ENCODE peak calls at places on chromosomes 4 and X, in six cellular contexts. J is SK-N-SH, K is fibroblast of lung, C is neural progenitor cell, R is GM12878, T is H1. E is an unnamed sample.

GRCh38 chr4:121738780-121739547 is 26.0 kb downstream of the SMIM43 start:
- DNase-seq in R (no peak), K (peak; percentile 92), T (no peak), C (no peak), J (no peak), E (no peak)

GRCh38 chrX:148649145-148649645 is 148.8 kb downstream of the AFF2 start:
- DNase-seq in R (no peak), C (no peak), J (no peak), T (no peak), K (no peak), E (peak; percentile 69)

GRCh38 chr4:143424276-143424675 is 87.6 kb downstream of the GAB1 start:
- DNase-seq in J (no peak), C (no peak), T (no peak), K (no peak), R (no peak), E (no peak)

GRCh38 chrX:54633641-54634040 is 103.6 kb downstream of the GNL3L start:
- DNase-seq in R (no peak), K (no peak), J (no peak), T (no peak), C (peak; percentile 34), E (no peak)

GRCh38 chr4:112649055-112649408 is 12.1 kb downstream of the LARP7 start:
- DNase-seq in T (no peak), R (no peak), K (no peak), J (no peak), C (no peak), E (no peak)

GRCh38 chrX:7570432-7571009 is 272.4 kb upstream of the VCX start:
- DNase-seq in K (no peak), J (no peak), C (peak; percentile 20), T (no peak), R (no peak), E (no peak)

GRCh38 chr4:148845609-148846008 is 403.4 kb upstream of the NR3C2 start:
- DNase-seq in T (no peak), J (no peak), C (no peak), K (no peak), R (no peak), E (no peak)

GRCh38 chr4:111650553-111651183 is 494.6 kb upstream of the FAM241A start:
- DNase-seq in J (no peak), C (peak; percentile 64), T (no peak), K (no peak), R (no peak), E (no peak)

GRCh38 chr4:31370866-31371465 is 650.8 kb downstream of the PCDH7 start:
- DNase-seq in J (peak; percentile 49), C (peak; percentile 65), K (peak; percentile 67), T (no peak), R (peak; percentile 4), E (peak; percentile 79)

GRCh38 chrX:135185795-135186443 is 14.7 kb upstream of the CT55 start:
- DNase-seq in R (peak; percentile 11), T (peak; percentile 25), K (peak; percentile 69), C (peak; percentile 65), J (peak; percentile 57), E (peak; percentile 85)

GRCh38 chr4:127048371-127049085 is 584.2 kb upstream of the INTU start:
- DNase-seq in R (no peak), T (no peak), C (peak; percentile 8), J (no peak), K (peak; percentile 39), E (no peak)

GRCh38 chr4:123378794-123379193 is 17.8 kb upstream of the SPRY1 start:
- DNase-seq in J (no peak), C (no peak), R (no peak), T (no peak), K (no peak), E (no peak)

GRCh38 chr4:6555519-6555918 is 19.5 kb upstream of the MAN2B2 start:
- DNase-seq in R (no peak), T (no peak), C (no peak), J (no peak), K (no peak), E (no peak)

GRCh38 chr4:122777846-122778501 is 45.5 kb downstream of the BBS12 start:
- DNase-seq in C (no peak), J (no peak), T (no peak), K (peak; percentile 89), R (no peak), E (no peak)

GRCh38 chr4:174457468-174457867 is 64.8 kb downstream of the HPGD start:
- DNase-seq in T (no peak), C (no peak), R (no peak), J (no peak), K (peak; percentile 69), E (no peak)

GRCh38 chrX:74422576-74423288 is 1.4 kb downstream of the SLC16A2 start:
- DNase-seq in J (peak; percentile 76), R (no peak), T (no peak), C (peak; percentile 78), K (peak; percentile 59), E (no peak)

GRCh38 chr4:110184124-110184790 is 14.2 kb downstream of the ELOVL6 start:
- DNase-seq in R (no peak), C (peak; percentile 67), T (peak; percentile 39), J (no peak), K (no peak), E (no peak)
- H3K9ac ChIP-seq in R (no peak overlapping the region), C (no peak overlapping the region), T (peak overlapping the region; percentile 19), J (no peak overlapping the region), K (no peak overlapping the region), E (no peak overlapping the region)

GRCh38 chr4:139886798-139887197 is 221.2 kb downstream of the MGST2 start:
- DNase-seq in K (no peak), C (no peak), J (no peak), R (no peak), T (no peak), E (no peak)
- H3K9ac ChIP-seq in K (no peak overlapping the region), C (no peak overlapping the region), J (peak overlapping the region; percentile 36), R (no peak overlapping the region), T (no peak overlapping the region), E (peak overlapping the region; percentile 52)

GRCh38 chr4:151485541-151486131 is 76.7 kb downstream of the FHIP1A start:
- DNase-seq in J (no peak), T (no peak), K (no peak), C (no peak), R (no peak), E (no peak)

GRCh38 chr4:151484396-151485102 is 75.6 kb downstream of the FHIP1A start:
- DNase-seq in T (peak; percentile 53), J (no peak), K (peak; percentile 53), C (peak; percentile 26), R (no peak), E (no peak)

GRCh38 chr4:151489462-151490203 is 80.7 kb downstream of the FHIP1A start:
- DNase-seq in R (no peak), T (peak; percentile 76), K (no peak), J (no peak), C (peak; percentile 36), E (no peak)

GRCh38 chr4:151488968-151489367 is 80.0 kb downstream of the FHIP1A start:
- DNase-seq in C (no peak), J (no peak), R (no peak), T (no peak), K (no peak), E (no peak)

GRCh38 chr4:151486166-151486565 is 77.2 kb downstream of the FHIP1A start:
- DNase-seq in K (no peak), C (no peak), J (no peak), T (no peak), R (no peak), E (no peak)
- H3K9ac ChIP-seq in K (no peak overlapping the region), C (no peak overlapping the region), J (no peak overlapping the region), T (no peak overlapping the region), R (no peak overlapping the region), E (no peak overlapping the region)

DNA sequence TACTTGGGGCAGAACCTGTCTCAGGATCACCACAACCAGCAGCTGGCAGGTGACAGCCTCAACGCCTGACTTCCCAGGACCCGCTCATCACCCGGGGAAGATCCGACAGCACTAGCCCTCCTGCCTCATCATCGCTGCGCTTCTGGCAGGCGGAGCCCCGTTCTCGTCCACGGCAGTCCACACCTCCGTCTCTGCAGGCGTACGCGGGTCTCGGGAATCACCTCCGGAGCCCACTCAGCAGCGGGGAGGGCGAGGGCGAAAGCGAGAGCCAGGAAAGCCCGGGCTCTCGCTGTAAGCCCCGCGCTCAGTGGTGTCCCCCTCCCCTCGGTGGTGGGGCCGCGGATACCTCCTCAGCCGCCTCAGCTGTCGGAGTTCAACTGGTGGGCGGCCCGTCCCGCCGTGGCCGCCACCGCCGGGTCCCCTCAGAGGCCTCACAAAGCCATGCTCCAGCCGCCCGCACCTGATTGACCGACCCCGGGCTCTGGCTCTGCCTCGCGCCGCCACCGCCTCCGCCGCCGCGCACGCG is 518 bp upstream of the CNKSR2 start:
- DNase-seq in R (no peak), J (no peak), K (no peak), T (no peak), C (peak; percentile 89), E (no peak)
- H3K9ac ChIP-seq in R (no peak overlapping the region), J (no peak overlapping the region), K (no peak overlapping the region), T (no peak overlapping the region), C (no peak overlapping the region), E (no peak overlapping the region)

GRCh38 chr4:156673483-156673882 is 298.1 kb downstream of the PDGFC start:
- DNase-seq in C (no peak), T (no peak), K (peak; percentile 20), J (no peak), R (no peak), E (no peak)

GRCh38 chr4:156672924-156673323 is 298.7 kb downstream of the PDGFC start:
- DNase-seq in J (no peak), C (no peak), T (no peak), K (no peak), R (no peak), E (no peak)

GRCh38 chr4:156676116-156676851 is 295.3 kb downstream of the PDGFC start:
- DNase-seq in R (no peak), T (no peak), J (no peak), C (no peak), K (no peak), E (no peak)

GRCh38 chr4:156677656-156678055 is 293.9 kb downstream of the PDGFC start:
- DNase-seq in R (no peak), T (no peak), J (no peak), K (no peak), C (no peak), E (no peak)

GRCh38 chr4:156677136-156677535 is 294.5 kb downstream of the PDGFC start:
- DNase-seq in T (peak; percentile 2), R (no peak), J (peak; percentile 22), K (peak; percentile 31), C (peak; percentile 63), E (peak; percentile 75)
- H3K9ac ChIP-seq in T (no peak overlapping the region), R (no peak overlapping the region), J (no peak overlapping the region), K (no peak overlapping the region), C (no peak overlapping the region), E (no peak overlapping the region)

DNA sequence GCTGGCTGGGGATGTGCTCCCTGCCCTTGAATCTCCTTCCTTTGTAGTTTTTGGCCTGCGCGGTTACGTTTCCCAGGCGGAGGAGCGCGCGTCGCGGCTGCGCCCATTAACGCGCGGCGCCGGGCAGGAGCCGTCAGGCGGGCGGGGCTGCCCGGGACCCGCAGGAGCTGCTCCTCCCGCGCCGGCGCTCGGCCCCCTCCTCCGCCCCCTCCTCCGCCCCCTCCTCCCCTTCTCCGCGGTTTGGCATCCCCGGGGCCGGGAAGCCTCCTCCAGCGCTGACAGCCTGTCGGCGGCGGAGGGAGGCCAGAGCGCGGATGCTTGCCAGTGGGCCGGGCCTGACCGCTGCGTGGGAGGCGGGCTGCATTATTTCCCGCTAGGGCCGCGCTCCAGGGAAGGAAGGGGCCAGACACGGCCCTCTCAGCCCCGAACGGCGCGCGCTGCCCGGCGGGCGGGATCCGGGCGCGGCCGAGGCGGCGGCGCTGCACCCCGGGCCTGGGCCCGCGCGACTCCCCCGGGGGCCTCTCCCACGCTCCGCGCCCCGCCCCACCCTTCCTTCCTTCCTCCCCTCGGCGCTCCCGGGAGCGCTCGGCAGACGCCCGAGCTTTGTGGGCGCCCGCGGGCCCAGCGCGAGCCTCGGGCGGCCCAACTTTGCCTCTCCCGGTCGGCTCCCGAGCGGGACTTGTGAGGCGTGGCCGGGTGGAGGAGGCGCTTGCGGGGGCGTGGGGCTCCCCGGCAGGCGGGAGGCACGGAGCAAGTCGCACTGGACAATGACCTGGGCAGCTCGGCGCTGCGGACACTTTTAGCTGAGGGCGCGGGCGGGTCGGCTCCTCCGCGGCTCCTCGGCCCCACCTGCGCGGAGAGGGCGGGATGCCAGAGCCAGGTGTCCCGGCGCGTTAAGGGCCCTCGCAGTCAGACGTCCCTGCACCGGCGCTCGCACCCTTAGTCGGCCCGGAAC is at the start of gene DCLK2:
- DNase-seq in R (no peak), C (peak; percentile 90), K (peak; percentile 84), J (peak; percentile 95), T (peak; percentile 3), E (no peak)
- H3K9ac ChIP-seq in R (no peak within 1 kb of the TSS), C (no peak within 1 kb of the TSS), K (peak within 1 kb of the TSS; percentile 69), J (peak within 1 kb of the TSS; percentile 59), T (peak within 1 kb of the TSS; percentile 42), E (no peak within 1 kb of the TSS)